ENCODE peak calls at places on chromosomes 2 and 18, in eight cellular contexts. R, P, K, X, I, U, F and M are unnamed samples.

GRCh38 chr2:145158051-145158586 is 638.2 kb upstream of the ZEB2 start:
- DNase-seq in R (peak), P (no peak), K (peak), X (no peak), I (peak), U (peak), F (no peak), M (no peak)

GRCh38 chr2:156565066-156565710 is 129.0 kb downstream of the GPD2 start:
- DNase-seq in R (no peak), P (no peak), K (peak), X (no peak), I (peak), U (no peak), F (no peak), M (no peak)

GRCh38 chr2:144875996-144876395 is 356.1 kb upstream of the ZEB2 start:
- DNase-seq in R (no peak), P (no peak), K (no peak), X (no peak), I (peak), U (no peak), F (no peak), M (no peak)

GRCh38 chr2:109558076-109558882 is 55.5 kb downstream of the SEPTIN10 start:
- DNase-seq in R (no peak), P (no peak), K (no peak), X (no peak), I (peak), U (peak), F (no peak), M (no peak)

GRCh38 chr18:51132256-51132935 is 65.1 kb downstream of the MEX3C start:
- DNase-seq in R (no peak), P (no peak), K (no peak), X (no peak), I (no peak), U (no peak), F (no peak), M (no peak)

GRCh38 chr18:42296192-42296591 is 341.2 kb downstream of the PIK3C3 start:
- DNase-seq in R (no peak), P (no peak), K (no peak), X (no peak), I (no peak), U (no peak), F (no peak), M (no peak)

GRCh38 chr2:226362991-226363390 is 436.6 kb downstream of the IRS1 start:
- DNase-seq in R (no peak), P (no peak), K (peak), X (no peak), I (peak), U (no peak), F (no peak), M (no peak)

GRCh38 chr2:29241341-29241740 is 126.1 kb downstream of the CLIP4 start:
- DNase-seq in R (no peak), P (no peak), K (no peak), X (no peak), I (no peak), U (no peak), F (no peak), M (no peak)

GRCh38 chr2:127665267-127665893 is 9.9 kb downstream of the LIMS2 start:
- DNase-seq in R (no peak), P (no peak), K (no peak), X (no peak), I (no peak), U (no peak), F (no peak), M (no peak)

GRCh38 chr2:147133273-147133901 is 711.4 kb upstream of the ACVR2A start:
- DNase-seq in R (no peak), P (no peak), K (no peak), X (no peak), I (no peak), U (no peak), F (no peak), M (no peak)

GRCh38 chr2:219681301-219682290 is 54.2 kb downstream of the SLC4A3 start:
- DNase-seq in R (no peak), P (no peak), K (no peak), X (no peak), I (peak), U (no peak), F (no peak), M (no peak)

GRCh38 chr2:126802316-126802715 is 96.4 kb upstream of the TEX51 start:
- DNase-seq in R (no peak), P (no peak), K (no peak), X (no peak), I (no peak), U (no peak), F (no peak), M (no peak)

GRCh38 chr2:67713376-67713775 is 316.2 kb downstream of the ETAA1 start:
- DNase-seq in R (no peak), P (no peak), K (no peak), X (no peak), I (no peak), U (no peak), F (no peak), M (no peak)

GRCh38 chr2:213001285-213001910 is 150.0 kb downstream of the IKZF2 start:
- DNase-seq in R (no peak), P (no peak), K (no peak), X (no peak), I (no peak), U (no peak), F (no peak), M (no peak)

GRCh38 chr2:27294928-27295327 is 12.7 kb downstream of the TRIM54 start:
- DNase-seq in R (no peak), P (no peak), K (no peak), X (no peak), I (no peak), U (no peak), F (no peak), M (no peak)

GRCh38 chr2:241285596-241285995 is 29.9 kb downstream of the HDLBP start:
- DNase-seq in R (no peak), P (no peak), K (no peak), X (no peak), I (no peak), U (no peak), F (no peak), M (no peak)

GRCh38 chr2:88177556-88177955 is 7.4 kb downstream of the THNSL2 start:
- DNase-seq in R (no peak), P (no peak), K (no peak), X (no peak), I (peak), U (no peak), F (no peak), M (no peak)

GRCh38 chr2:216519154-216519762 is 20.6 kb downstream of the RPL37A start:
- DNase-seq in R (peak), P (peak), K (peak), X (no peak), I (peak), U (peak), F (no peak), M (peak)

GRCh38 chr2:80073134-80073561 is 231.4 kb downstream of the LRRTM1 start:
- DNase-seq in R (peak), P (no peak), K (peak), X (no peak), I (peak), U (peak), F (no peak), M (no peak)